ENCODE peak calls at places on chromosomes 3 and 15, in five cellular contexts. J is H1, M is neuronal stem cell, C is mesenchymal stem cell, I is trophoblast cell. E is an unnamed sample.

GRCh38 chr15:101056366-101057334 is 137.5 kb downstream of the LRRK1 start:
- DNase-seq in J (peak; percentile 41), M (no peak), C (no peak), I (no peak), E (no peak)

GRCh38 chr3:119580148-119580760 is 962 bp downstream of the ADPRH start:
- DNase-seq in J (peak; percentile 54), M (no peak), C (no peak), I (no peak), E (no peak)

GRCh38 chr3:172317984-172318383 is 130.3 kb downstream of the GHSR start:
- DNase-seq in J (no peak), M (no peak), C (peak; percentile 96), I (peak; percentile 52), E (peak; percentile 96)

GRCh38 chr3:147191795-147192385 is 214.5 kb downstream of the ZIC4 start:
- DNase-seq in J (peak; percentile 67), M (peak; percentile 41), C (peak; percentile 72), I (peak; percentile 10), E (peak; percentile 75)

GRCh38 chr15:53791616-53792015 is 32.2 kb upstream of the WDR72 start:
- DNase-seq in J (no peak), M (no peak), C (no peak), I (no peak), E (no peak)

GRCh38 chr15:25862087-25862468 is 1.0 kb downstream of the ATP10A start:
- DNase-seq in J (no peak), M (no peak), C (no peak), I (no peak), E (peak; percentile 33)

GRCh38 chr15:42131826-42132806 is 24.3 kb downstream of the PLA2G4F start:
- DNase-seq in J (no peak), M (no peak), C (no peak), I (no peak), E (no peak)

GRCh38 chr3:20055020-20055775 is 15.0 kb downstream of the KAT2B start:
- DNase-seq in J (no peak), M (no peak), C (no peak), I (no peak), E (no peak)

GRCh38 chr3:114408763-114409162 is 114.9 kb downstream of the TIGIT start:
- DNase-seq in J (no peak), M (peak; percentile 21), C (no peak), I (no peak), E (no peak)

GRCh38 chr3:23041918-23042696 is 161.0 kb upstream of the UBE2E2 start:
- DNase-seq in J (no peak), M (no peak), C (no peak), I (no peak), E (no peak)

GRCh38 chr15:71888797-71889196 is 78.4 kb downstream of the NR2E3 start:
- DNase-seq in J (no peak), M (no peak), C (no peak), I (no peak), E (no peak)

GRCh38 chr3:101821503-101821902 is 27.8 kb upstream of the NFKBIZ start:
- DNase-seq in J (no peak), M (no peak), C (no peak), I (no peak), E (no peak)

GRCh38 chr3:148262980-148263379 is 434.7 kb upstream of the AGTR1 start:
- DNase-seq in J (no peak), M (no peak), C (no peak), I (no peak), E (no peak)

GRCh38 chr15:57595011-57595866 is 3.5 kb downstream of the MYZAP start:
- DNase-seq in J (no peak), M (no peak), C (no peak), I (no peak), E (no peak)

GRCh38 chr3:176950743-176951142 is 246.5 kb downstream of the TBL1XR1 start:
- DNase-seq in J (no peak), M (no peak), C (no peak), I (peak; percentile 38), E (peak; percentile 59)

GRCh38 chr15:66098019-66098363 is 155.6 kb downstream of the MEGF11 start:
- DNase-seq in J (no peak), M (no peak), C (no peak), I (no peak), E (no peak)

GRCh38 chr3:124702950-124703349 is 27.3 kb upstream of the UMPS start:
- DNase-seq in J (no peak), M (no peak), C (no peak), I (no peak), E (no peak)

GRCh38 chr15:57015897-57016296 is 97.5 kb downstream of the TCF12 start:
- DNase-seq in J (no peak), M (no peak), C (peak; percentile 44), I (peak; percentile 75), E (peak; percentile 62)

GRCh38 chr3:135038191-135038590 is 243.1 kb downstream of the EPHB1 start:
- DNase-seq in J (no peak), M (no peak), C (no peak), I (no peak), E (no peak)

GRCh38 chr3:195885036-195885871 is 23.1 kb downstream of the TNK2 start:
- DNase-seq in J (no peak), M (no peak), C (no peak), I (no peak), E (no peak)

GRCh38 chr3:24242012-24242698 is 252.5 kb downstream of the THRB start:
- DNase-seq in J (no peak), M (no peak), C (peak; percentile 18), I (no peak), E (peak; percentile 45)

GRCh38 chr15:95739161-95739560 is 591.3 kb upstream of the NR2F2 start:
- DNase-seq in J (no peak), M (no peak), C (no peak), I (peak; percentile 60), E (no peak)

GRCh38 chr15:100770781-100771584 is 108.6 kb upstream of the ALDH1A3 start:
- DNase-seq in J (no peak), M (no peak), C (no peak), I (no peak), E (no peak)

GRCh38 chr3:72487946-72488735 is 360.1 kb downstream of the SHQ1 start:
- DNase-seq in J (no peak), M (no peak), C (peak; percentile 67), I (no peak), E (peak; percentile 15)

GRCh38 chr15:55588070-55588817 is at the start of gene PYGO1:
- DNase-seq in J (peak; percentile 72), M (peak; percentile 71), C (peak; percentile 77), I (peak; percentile 55), E (peak; percentile 62)

GRCh38 chr15:55588818-55589122 is 625 bp upstream of the PYGO1 start:
- DNase-seq in J (no peak), M (no peak), C (no peak), I (peak; percentile 39), E (no peak)

GRCh38 chr15:55587321-55588069 is 650 bp downstream of the PYGO1 start:
- DNase-seq in J (peak; percentile 70), M (peak; percentile 59), C (peak; percentile 72), I (no peak), E (peak; percentile 47)

GRCh38 chr15:55589297-55589696 is 1.2 kb upstream of the PYGO1 start:
- DNase-seq in J (no peak), M (no peak), C (peak; percentile 4), I (peak; percentile 71), E (no peak)

DNA sequence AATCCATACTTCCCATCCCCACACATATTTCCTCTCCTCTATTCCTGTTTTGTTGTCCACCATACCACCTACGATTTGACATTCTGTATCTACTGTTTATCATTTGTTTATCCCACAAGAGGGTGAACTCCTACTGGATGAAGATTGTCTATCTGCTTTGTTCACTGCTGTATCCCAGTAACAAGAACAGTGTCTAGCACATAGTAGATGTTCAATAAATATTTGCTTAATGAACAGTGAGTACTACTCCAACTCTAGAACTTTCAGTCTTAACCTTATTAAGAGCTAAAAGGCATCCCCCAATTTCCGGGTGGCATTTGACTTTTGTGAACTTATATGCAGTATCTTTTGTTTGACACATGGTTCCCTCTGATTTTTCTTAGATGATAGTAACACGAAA is 1.3 kb downstream of the PYGO1 start:
- DNase-seq in J (no peak), M (no peak), C (peak; percentile 28), I (no peak), E (peak; percentile 1)
- H3K4me3 ChIP-seq in J (peak overlapping the region; percentile 79), M (peak overlapping the region; percentile 65), C (no peak overlapping the region), I (no peak overlapping the region), E (peak overlapping the region; percentile 75)

GRCh38 chr15:44662478-44663409 is 718 bp downstream of the SPG11 start:
- DNase-seq in J (no peak), M (no peak), C (peak; percentile 72), I (peak; percentile 56), E (peak; percentile 48)

GRCh38 chr15:44659041-44659440 is 4.4 kb downstream of the SPG11 start:
- DNase-seq in J (no peak), M (no peak), C (no peak), I (no peak), E (no peak)

GRCh38 chr15:44667039-44667360 is 3.5 kb upstream of the SPG11 start:
- DNase-seq in J (no peak), M (no peak), C (no peak), I (peak; percentile 62), E (no peak)

GRCh38 chr15:44666208-44667038 is 3.0 kb upstream of the SPG11 start:
- DNase-seq in J (no peak), M (no peak), C (no peak), I (no peak), E (no peak)

GRCh38 chr15:44663410-44664272 is at the start of gene SPG11:
- DNase-seq in J (peak; percentile 98), M (peak; percentile 95), C (peak; percentile 97), I (peak; percentile 99), E (peak; percentile 97)
- H3K14ac ChIP-seq in J (no peak within 1 kb of the TSS), M (peak within 1 kb of the TSS; percentile 73), C (peak within 1 kb of the TSS; percentile 9), I (peak within 1 kb of the TSS; percentile 93), E (peak within 1 kb of the TSS; percentile 57)

GRCh38 chr3:68977486-68978167 is 35.9 kb downstream of the EOGT start:
- DNase-seq in J (no peak), M (no peak), C (peak; percentile 44), I (no peak), E (no peak)
- H3K36me3 ChIP-seq in J (no peaks in the 10 kb centered on the region), M (no peaks in the 10 kb centered on the region), C (peaks cover 15% of the 10 kb centered on the region), I (peaks cover 23% of the 10 kb centered on the region), E (peaks cover 26% of the 10 kb centered on the region)

DNA sequence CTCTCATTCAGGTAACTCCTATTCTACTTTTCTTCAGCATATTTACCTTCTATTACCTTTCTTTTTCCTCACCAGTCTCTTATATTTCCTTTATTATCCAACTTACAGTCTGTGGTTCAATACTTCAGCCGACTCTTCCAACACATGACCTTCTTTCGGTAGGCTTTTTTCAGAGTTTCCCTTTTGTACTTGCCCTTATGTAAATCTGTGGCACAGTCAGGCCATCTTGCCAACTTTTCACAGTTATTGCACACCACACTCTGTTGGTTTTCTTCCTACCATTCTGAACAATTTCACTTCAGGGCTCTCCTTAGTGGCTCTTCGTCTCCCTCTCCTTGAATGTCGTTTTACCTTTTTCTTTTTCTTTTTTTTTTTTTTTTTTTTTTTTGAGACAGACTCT is 427.8 kb downstream of the LPP start:
- DNase-seq in J (no peak), M (no peak), C (no peak), I (no peak), E (no peak)
- H3K4me3 ChIP-seq in J (no peak overlapping the region), M (no peak overlapping the region), C (no peak overlapping the region), I (no peak overlapping the region), E (no peak overlapping the region)

E was measured in IMR-90.